ENCODE peak calls at places on chromosome 1, in seven cellular contexts. X is HepG2, B is K562, J is HCT116, H is SK-N-SH, F is H1, S is GM12878. U is an unnamed sample.
A peak's percentile ranks its signal among the peaks of the same experiment; 100 is the strongest.

GRCh38 chr1:53585116-53585515 is 125.9 kb downstream of the DMRTB1 start:
- DNase-seq in B (no peak), X (no peak), H (no peak), S (peak; percentile 3), F (no peak), J (no peak), U (no peak)

GRCh38 chr1:213986020-213986924 is 1.5 kb upstream of the PROX1 start:
- DNase-seq in S (no peak), J (no peak), H (no peak), F (no peak), B (no peak), X (no peak), U (peak; percentile 43)

GRCh38 chr1:186842547-186842946 is 13.8 kb downstream of the PLA2G4A start:
- DNase-seq in S (no peak), X (no peak), J (no peak), H (no peak), B (no peak), F (no peak), U (no peak)

GRCh38 chr1:53080769-53081168 is 18.8 kb downstream of the PODN start:
- DNase-seq in H (no peak), X (no peak), S (no peak), F (no peak), B (peak; percentile 57), J (no peak), U (no peak)

GRCh38 chr1:14755518-14756252 is 157.2 kb downstream of the KAZN start:
- DNase-seq in X (no peak), H (no peak), F (no peak), B (no peak), J (no peak), S (no peak), U (no peak)

GRCh38 chr1:26493905-26494304 is 21.7 kb downstream of the HMGN2 start:
- DNase-seq in H (no peak), J (no peak), S (no peak), X (no peak), F (no peak), B (no peak), U (no peak)

GRCh38 chr1:86503477-86504129 is 34.9 kb downstream of the CLCA1 start:
- DNase-seq in J (no peak), S (no peak), B (peak; percentile 7), F (no peak), H (no peak), X (no peak), U (no peak)

GRCh38 chr1:59445040-59445439 is 148.1 kb downstream of the FGGY start:
- DNase-seq in S (no peak), F (no peak), X (no peak), J (no peak), H (no peak), B (no peak), U (peak; percentile 4)

GRCh38 chr1:210293191-210293607 is 35.5 kb upstream of the HHAT start:
- DNase-seq in X (no peak), S (no peak), B (no peak), F (no peak), H (no peak), J (no peak), U (no peak)

GRCh38 chr1:101293461-101294045 is 56.7 kb downstream of the S1PR1 start:
- DNase-seq in H (no peak), S (peak; percentile 95), B (no peak), X (no peak), F (no peak), J (no peak), U (no peak)

GRCh38 chr1:232925421-232926202 is 24.8 kb upstream of the NTPCR start:
- DNase-seq in F (no peak), X (no peak), S (no peak), H (no peak), B (no peak), J (no peak), U (no peak)

GRCh38 chr1:205446828-205447227 is 9.0 kb downstream of the BLACAT1 start:
- DNase-seq in H (no peak), S (no peak), F (no peak), J (no peak), B (no peak), X (no peak), U (no peak)

GRCh38 chr1:16077430-16078245 is 4.2 kb upstream of the FAM131C start:
- DNase-seq in J (no peak), X (peak; percentile 44), H (no peak), B (no peak), S (no peak), F (no peak), U (no peak)

GRCh38 chr1:27527223-27527856 is 37.4 kb upstream of the WASF2 start:
- DNase-seq in F (peak; percentile 80), B (peak; percentile 90), X (no peak), H (peak; percentile 80), J (no peak), S (no peak), U (no peak)

GRCh38 chr1:205579711-205580110 is 52.1 kb downstream of the ELK4 start:
- DNase-seq in H (no peak), B (no peak), F (no peak), J (no peak), X (no peak), S (no peak), U (no peak)

GRCh38 chr1:9278114-9278513 is 14.6 kb upstream of the SPSB1 start:
- DNase-seq in S (no peak), H (no peak), J (no peak), B (no peak), F (no peak), X (no peak), U (no peak)

GRCh38 chr1:9280015-9280860 is 12.5 kb upstream of the SPSB1 start:
- DNase-seq in X (peak; percentile 35), B (peak; percentile 56), F (no peak), J (peak; percentile 67), S (no peak), H (peak; percentile 82), U (no peak)

GRCh38 chr1:9281071-9281827 is 11.4 kb upstream of the SPSB1 start:
- DNase-seq in J (no peak), F (no peak), H (no peak), B (no peak), X (no peak), S (no peak), U (no peak)

GRCh38 chr1:9278585-9279153 is 14.0 kb upstream of the SPSB1 start:
- DNase-seq in X (no peak), J (no peak), S (no peak), H (no peak), B (no peak), F (no peak), U (no peak)

DNA sequence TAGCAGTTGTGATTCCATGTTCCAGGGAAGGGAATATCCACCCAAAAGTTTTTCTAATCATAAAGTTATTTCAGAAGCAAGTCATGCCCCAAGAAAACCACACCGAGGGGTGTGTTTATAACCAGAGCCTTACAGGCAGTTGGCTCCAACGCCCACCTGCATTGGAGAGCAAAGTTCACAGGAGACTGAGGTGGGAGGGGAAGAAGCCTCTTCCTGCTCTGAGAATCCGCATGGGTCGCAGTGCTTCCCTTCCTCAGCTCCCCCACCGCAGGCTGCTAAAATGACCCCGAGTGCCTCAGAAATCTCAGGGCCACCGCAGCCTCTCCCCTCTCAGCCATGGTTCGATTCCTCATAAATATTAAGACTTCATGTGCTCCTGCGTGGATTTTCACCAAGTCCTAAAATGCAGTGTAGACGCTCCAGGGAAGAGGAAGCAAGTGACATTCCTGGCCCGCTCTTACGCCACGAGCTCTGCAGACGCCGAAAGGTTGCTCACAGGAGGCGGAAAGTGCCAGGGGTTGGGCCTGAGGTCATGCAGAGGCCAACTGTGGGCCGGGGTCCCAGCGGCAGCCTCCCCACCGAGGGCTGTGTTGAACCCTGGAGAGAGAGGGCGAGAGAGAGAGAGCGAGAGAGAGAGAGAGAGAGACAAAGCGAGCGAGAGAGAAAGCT is 13.4 kb upstream of the SPSB1 start:
- DNase-seq in X (peak; percentile 54), H (no peak), B (no peak), S (no peak), F (no peak), J (no peak), U (no peak)
- TF ChIP-seq JUND in X (no peak), H (no peak), B (no peak), S (no peak), F (no peak), J (no peak), U (no peak)

GRCh38 chr1:89425056-89425455 is 61.2 kb downstream of the GBP6 start:
- DNase-seq in J (no peak), S (no peak), H (no peak), F (no peak), X (no peak), B (no peak), U (no peak)
- TF ChIP-seq JUND in J (no peak), S (no peak), H (no peak), F (no peak), X (no peak), B (no peak), U (no peak)

GRCh38 chr1:40636777-40637176 is 28.7 kb downstream of the RIMS3 start:
- DNase-seq in F (no peak), X (no peak), H (peak; percentile 72), B (no peak), J (no peak), S (no peak), U (no peak)

GRCh38 chr1:40635763-40636500 is 29.6 kb downstream of the RIMS3 start:
- DNase-seq in H (no peak), F (no peak), S (no peak), J (no peak), B (no peak), X (no peak), U (no peak)

GRCh38 chr1:40634901-40635655 is 30.4 kb downstream of the RIMS3 start:
- DNase-seq in S (no peak), H (no peak), J (no peak), B (no peak), X (no peak), F (no peak), U (no peak)

GRCh38 chr1:40630488-40631223 is 34.8 kb downstream of the RIMS3 start:
- DNase-seq in J (peak; percentile 31), F (no peak), H (peak; percentile 72), X (peak; percentile 41), S (no peak), B (peak; percentile 80), U (peak; percentile 30)

DNA sequence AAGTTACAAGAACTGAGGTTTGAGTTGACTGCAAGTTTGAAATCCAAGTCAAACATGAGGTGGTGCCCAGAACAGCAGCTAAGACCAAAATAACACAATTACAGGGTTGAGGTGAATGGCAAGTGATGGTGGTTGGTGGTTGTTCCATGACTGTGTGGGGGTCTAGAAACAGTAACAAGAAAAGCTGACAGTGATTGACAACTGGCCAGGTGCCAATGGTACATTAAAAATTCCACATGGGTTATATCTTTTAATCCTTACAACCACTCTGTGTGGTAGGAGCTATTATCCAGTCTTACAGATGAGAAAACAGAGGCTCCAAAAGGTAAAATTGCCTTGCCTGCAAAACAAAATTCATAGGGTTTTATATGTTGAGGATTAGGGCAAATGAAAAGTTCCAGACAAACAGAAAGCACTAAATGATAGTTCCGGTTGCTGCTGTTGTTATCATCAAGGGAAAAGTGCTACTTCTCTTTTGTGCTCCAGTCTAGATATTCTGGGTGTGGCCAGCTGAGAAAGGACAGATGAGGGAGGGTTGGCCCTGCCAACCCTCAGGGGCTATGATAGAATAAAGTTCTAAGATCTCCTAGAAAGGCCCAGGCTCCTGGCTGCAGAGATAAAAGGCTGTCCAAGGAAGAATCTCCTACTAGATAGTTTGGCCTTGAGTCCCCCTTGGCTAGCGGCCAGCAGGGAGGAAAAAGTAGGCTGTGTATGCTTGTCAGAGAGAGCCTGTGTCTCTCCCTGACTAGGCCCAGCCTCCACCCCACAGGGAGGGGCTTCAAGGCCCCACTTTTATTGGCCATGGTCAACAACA is 31.7 kb downstream of the RIMS3 start:
- DNase-seq in X (no peak), H (no peak), J (no peak), B (peak; percentile 98), S (no peak), F (no peak), U (no peak)
- TF ChIP-seq JUND in X (no peak), H (no peak), J (no peak), B (peak; percentile 27), S (no peak), F (no peak), U (no peak)

GRCh38 chr1:33081554-33082305 is 777 bp downstream of the AZIN2 start:
- DNase-seq in F (no peak), S (no peak), J (no peak), B (peak; percentile 24), X (no peak), H (no peak), U (no peak)
- TF ChIP-seq JUND in F (no peak), S (no peak), J (no peak), B (no peak), X (no peak), H (no peak), U (no peak)